ENCODE peak calls at places on chromosomes 16 and 17, in seven cellular contexts. One of them, this sample, is unnamed.

GRCh38 chr17:73498854-73499597 is 145.2 kb downstream of the SDK2 start:
- DNase-seq in RWPE2: no peak
- DNase-seq in heart right ventricle: peak
- DNase-seq in mucosa of descending colon: no peak
- DNase-seq in left lung: no peak
- DNase-seq in uterus: no peak
- DNase-seq in OCI-LY7: no peak
- DNase-seq in this sample: no peak

GRCh38 chr17:6488008-6488539 is 43.8 kb downstream of the PIMREG start:
- DNase-seq in left lung: no peak
- DNase-seq in heart right ventricle: no peak
- DNase-seq in mucosa of descending colon: no peak
- DNase-seq in uterus: no peak
- DNase-seq in OCI-LY7: no peak
- DNase-seq in RWPE2: no peak
- DNase-seq in this sample: no peak

GRCh38 chr16:12899529-12900168 is 1.7 kb upstream of the SHISA9 start:
- DNase-seq in RWPE2: no peak
- DNase-seq in left lung: no peak
- DNase-seq in mucosa of descending colon: no peak
- DNase-seq in heart right ventricle: no peak
- DNase-seq in uterus: no peak
- DNase-seq in OCI-LY7: no peak
- DNase-seq in this sample: no peak

GRCh38 chr17:43344700-43345099 is 54.1 kb upstream of the ARL4D start:
- DNase-seq in left lung: no peak
- DNase-seq in RWPE2: no peak
- DNase-seq in mucosa of descending colon: no peak
- DNase-seq in heart right ventricle: no peak
- DNase-seq in OCI-LY7: no peak
- DNase-seq in uterus: no peak
- DNase-seq in this sample: no peak

GRCh38 chr16:75805946-75806345 is 79.7 kb upstream of the CPHXL start:
- DNase-seq in left lung: no peak
- DNase-seq in uterus: no peak
- DNase-seq in RWPE2: no peak
- DNase-seq in mucosa of descending colon: no peak
- DNase-seq in heart right ventricle: no peak
- DNase-seq in OCI-LY7: no peak
- DNase-seq in this sample: no peak

GRCh38 chr16:88451586-88452484 is 1.2 kb upstream of the ZFPM1 start:
- DNase-seq in mucosa of descending colon: peak
- DNase-seq in uterus: peak
- DNase-seq in left lung: no peak
- DNase-seq in OCI-LY7: peak
- DNase-seq in heart right ventricle: no peak
- DNase-seq in RWPE2: no peak
- DNase-seq in this sample: no peak

GRCh38 chr16:47779201-47780016 is 318.3 kb downstream of the PHKB start:
- DNase-seq in RWPE2: no peak
- DNase-seq in OCI-LY7: no peak
- DNase-seq in heart right ventricle: peak
- DNase-seq in mucosa of descending colon: no peak
- DNase-seq in uterus: no peak
- DNase-seq in left lung: no peak
- DNase-seq in this sample: peak

GRCh38 chr16:84881702-84882521 is 62.1 kb downstream of the CRISPLD2 start:
- DNase-seq in heart right ventricle: peak
- DNase-seq in RWPE2: no peak
- DNase-seq in uterus: peak
- DNase-seq in left lung: no peak
- DNase-seq in mucosa of descending colon: no peak
- DNase-seq in OCI-LY7: no peak
- DNase-seq in this sample: peak

GRCh38 chr16:69706975-69707340 is 19.4 kb downstream of the NQO1 start:
- DNase-seq in OCI-LY7: no peak
- DNase-seq in heart right ventricle: no peak
- DNase-seq in mucosa of descending colon: no peak
- DNase-seq in uterus: no peak
- DNase-seq in left lung: no peak
- DNase-seq in RWPE2: no peak
- DNase-seq in this sample: no peak

GRCh38 chr16:56478228-56479049 is 27.1 kb downstream of the OGFOD1 start:
- DNase-seq in mucosa of descending colon: no peak
- DNase-seq in left lung: no peak
- DNase-seq in uterus: no peak
- DNase-seq in RWPE2: no peak
- DNase-seq in heart right ventricle: no peak
- DNase-seq in OCI-LY7: no peak
- DNase-seq in this sample: no peak

GRCh38 chr16:67483731-67484525 is 581 bp upstream of the AGRP start:
- DNase-seq in uterus: no peak
- DNase-seq in RWPE2: no peak
- DNase-seq in heart right ventricle: no peak
- DNase-seq in mucosa of descending colon: no peak
- DNase-seq in OCI-LY7: no peak
- DNase-seq in left lung: no peak
- DNase-seq in this sample: no peak

GRCh38 chr17:80032614-80033171 is 3.0 kb downstream of the TBC1D16 start:
- DNase-seq in RWPE2: no peak
- DNase-seq in left lung: no peak
- DNase-seq in uterus: no peak
- DNase-seq in heart right ventricle: no peak
- DNase-seq in OCI-LY7: no peak
- DNase-seq in mucosa of descending colon: no peak
- DNase-seq in this sample: no peak

GRCh38 chr17:9178319-9178718 is 157.0 kb downstream of the NTN1 start:
- DNase-seq in left lung: no peak
- DNase-seq in heart right ventricle: no peak
- DNase-seq in RWPE2: no peak
- DNase-seq in mucosa of descending colon: no peak
- DNase-seq in uterus: no peak
- DNase-seq in OCI-LY7: no peak
- DNase-seq in this sample: no peak

GRCh38 chr16:75074920-75075687 is 41.5 kb downstream of the LDHD start:
- DNase-seq in OCI-LY7: peak
- DNase-seq in RWPE2: no peak
- DNase-seq in left lung: peak
- DNase-seq in uterus: no peak
- DNase-seq in mucosa of descending colon: peak
- DNase-seq in heart right ventricle: no peak
- DNase-seq in this sample: peak

GRCh38 chr16:13833510-13833909 is 86.4 kb upstream of the ERCC4 start:
- DNase-seq in mucosa of descending colon: no peak
- DNase-seq in left lung: no peak
- DNase-seq in uterus: no peak
- DNase-seq in heart right ventricle: no peak
- DNase-seq in OCI-LY7: no peak
- DNase-seq in RWPE2: no peak
- DNase-seq in this sample: no peak

GRCh38 chr17:1275962-1276736 is 3.3 kb upstream of the TRARG1 start:
- DNase-seq in mucosa of descending colon: no peak
- DNase-seq in OCI-LY7: peak
- DNase-seq in left lung: peak
- DNase-seq in heart right ventricle: peak
- DNase-seq in RWPE2: no peak
- DNase-seq in uterus: peak
- DNase-seq in this sample: peak

DNA sequence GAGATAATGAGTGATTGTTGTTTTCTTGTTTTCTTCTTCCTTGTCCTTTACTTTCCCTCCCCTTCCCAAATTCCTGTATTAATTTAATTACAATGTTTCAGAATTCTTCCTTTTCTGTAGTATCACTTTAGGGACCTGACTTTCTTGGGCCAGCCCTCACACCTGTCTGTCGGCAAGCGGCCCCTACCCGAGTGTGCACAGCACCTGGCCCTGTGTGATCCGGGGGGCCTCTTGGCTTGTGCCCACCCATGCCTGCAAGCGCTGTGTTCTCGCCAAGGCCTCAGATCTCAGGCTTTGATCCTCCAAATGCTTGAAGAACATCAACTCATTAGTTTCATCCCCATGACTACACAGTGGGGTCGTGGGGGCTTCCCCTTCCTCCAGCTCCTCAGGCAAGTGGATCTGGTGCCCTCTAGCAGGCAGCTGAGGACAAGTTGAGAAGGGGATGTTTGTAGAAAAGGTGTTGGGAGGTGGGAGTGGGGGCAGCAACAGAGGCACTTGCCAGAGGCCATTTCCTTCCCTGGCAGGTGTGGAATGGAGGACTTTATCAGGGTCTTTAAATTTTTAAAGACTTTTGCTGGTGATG is 15.7 kb upstream of the CDH3 start:
- DNase-seq in heart right ventricle: no peak
- DNase-seq in left lung: no peak
- DNase-seq in mucosa of descending colon: no peak
- DNase-seq in RWPE2: no peak
- DNase-seq in OCI-LY7: no peak
- DNase-seq in uterus: no peak
- DNase-seq in this sample: no peak
- TF ChIP-seq CTCF in heart right ventricle: no peak
- TF ChIP-seq CTCF in left lung: no peak
- TF ChIP-seq CTCF in mucosa of descending colon: no peak
- TF ChIP-seq CTCF in RWPE2: peak
- TF ChIP-seq CTCF in OCI-LY7: peak
- TF ChIP-seq CTCF in uterus: no peak
- TF ChIP-seq CTCF in this sample: no peak

GRCh38 chr17:78820122-78820792 is 20.4 kb downstream of the USP36 start:
- DNase-seq in uterus: no peak
- DNase-seq in mucosa of descending colon: no peak
- DNase-seq in RWPE2: no peak
- DNase-seq in left lung: no peak
- DNase-seq in heart right ventricle: no peak
- DNase-seq in OCI-LY7: no peak
- DNase-seq in this sample: no peak

GRCh38 chr17:78818932-78819331 is 21.7 kb downstream of the USP36 start:
- DNase-seq in RWPE2: no peak
- DNase-seq in heart right ventricle: no peak
- DNase-seq in mucosa of descending colon: no peak
- DNase-seq in uterus: no peak
- DNase-seq in left lung: no peak
- DNase-seq in OCI-LY7: no peak
- DNase-seq in this sample: peak

GRCh38 chr17:78820841-78821240 is 19.8 kb downstream of the USP36 start:
- DNase-seq in uterus: no peak
- DNase-seq in mucosa of descending colon: no peak
- DNase-seq in heart right ventricle: no peak
- DNase-seq in RWPE2: no peak
- DNase-seq in OCI-LY7: no peak
- DNase-seq in left lung: no peak
- DNase-seq in this sample: no peak

GRCh38 chr17:78818152-78818846 is 22.3 kb downstream of the USP36 start:
- DNase-seq in mucosa of descending colon: no peak
- DNase-seq in uterus: no peak
- DNase-seq in left lung: no peak
- DNase-seq in heart right ventricle: no peak
- DNase-seq in RWPE2: no peak
- DNase-seq in OCI-LY7: no peak
- DNase-seq in this sample: no peak

GRCh38 chr17:78819402-78819801 is 21.2 kb downstream of the USP36 start:
- DNase-seq in left lung: no peak
- DNase-seq in OCI-LY7: no peak
- DNase-seq in mucosa of descending colon: no peak
- DNase-seq in RWPE2: no peak
- DNase-seq in heart right ventricle: no peak
- DNase-seq in uterus: no peak
- DNase-seq in this sample: no peak
- H3K4me3 ChIP-seq in left lung: no peak
- H3K4me3 ChIP-seq in OCI-LY7: no peak
- H3K4me3 ChIP-seq in mucosa of descending colon: no peak
- H3K4me3 ChIP-seq in RWPE2: no peak
- H3K4me3 ChIP-seq in heart right ventricle: no peak
- H3K4me3 ChIP-seq in uterus: no peak
- H3K4me3 ChIP-seq in this sample: no peak

DNA sequence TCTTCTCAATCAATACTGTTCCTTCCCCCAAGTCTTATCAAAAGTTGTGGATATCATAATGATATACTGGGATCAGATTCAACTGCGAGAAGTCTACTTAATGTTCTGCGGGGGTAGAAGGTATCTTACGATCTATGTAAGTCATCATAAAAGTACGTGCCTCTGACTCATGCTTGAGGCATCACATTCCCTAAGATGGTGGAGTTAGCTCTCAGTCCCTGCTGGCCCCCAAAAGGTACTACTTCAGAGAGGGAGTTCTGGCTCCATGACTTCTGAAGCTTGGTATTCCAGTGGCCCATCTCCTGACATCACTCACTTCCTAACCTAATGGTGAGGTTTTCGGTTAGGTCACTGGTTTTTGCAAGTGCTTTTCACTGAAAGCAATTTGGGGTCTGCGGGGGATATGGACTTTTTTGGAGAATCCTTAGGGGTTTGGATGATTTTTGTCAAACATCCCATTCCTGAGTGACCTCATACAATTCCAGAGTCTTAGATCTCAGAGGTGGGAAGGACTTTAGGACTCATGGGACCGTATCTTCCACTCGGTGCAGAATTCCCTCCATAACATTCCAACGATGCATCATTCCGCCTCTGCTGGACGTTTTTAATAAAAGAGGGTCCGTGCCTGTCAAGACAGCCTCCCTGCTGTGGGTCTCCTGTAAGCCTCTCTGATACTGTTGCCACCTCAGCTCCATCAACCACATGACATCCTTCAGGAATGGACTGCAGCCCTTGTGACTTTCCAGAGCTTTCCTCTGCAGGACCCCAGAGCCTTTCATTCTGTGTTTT is 74.3 kb downstream of the DYNLRB2 start:
- DNase-seq in mucosa of descending colon: no peak
- DNase-seq in left lung: no peak
- DNase-seq in RWPE2: no peak
- DNase-seq in uterus: no peak
- DNase-seq in heart right ventricle: no peak
- DNase-seq in OCI-LY7: no peak
- DNase-seq in this sample: peak
- TF ChIP-seq CTCF in mucosa of descending colon: no peak
- TF ChIP-seq CTCF in left lung: no peak
- TF ChIP-seq CTCF in RWPE2: no peak
- TF ChIP-seq CTCF in uterus: no peak
- TF ChIP-seq CTCF in heart right ventricle: no peak
- TF ChIP-seq CTCF in OCI-LY7: no peak
- TF ChIP-seq CTCF in this sample: peak

DNA sequence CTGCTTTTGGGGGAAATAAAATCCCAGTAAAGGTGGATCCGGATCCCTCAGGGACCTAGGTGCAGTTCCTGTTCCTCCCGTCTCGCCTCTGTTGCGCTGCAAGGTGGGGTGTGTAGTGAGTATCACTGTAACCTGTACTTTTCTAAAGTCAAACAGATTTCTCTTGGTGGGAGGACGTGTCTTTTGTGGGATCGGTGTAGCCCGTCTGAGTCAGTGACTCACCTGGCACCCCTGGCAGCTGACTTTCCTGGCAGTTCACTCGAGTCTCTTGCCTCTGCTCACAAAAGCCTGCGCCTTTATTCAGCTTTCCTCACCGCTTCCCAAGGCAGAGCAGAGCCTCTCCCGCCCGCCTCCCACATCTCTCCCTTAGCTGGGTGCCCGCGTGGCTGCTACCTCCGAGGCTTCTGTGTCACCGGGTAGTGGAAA is 85.7 kb downstream of the CMIP start:
- DNase-seq in OCI-LY7: no peak
- DNase-seq in left lung: no peak
- DNase-seq in uterus: no peak
- DNase-seq in mucosa of descending colon: peak
- DNase-seq in heart right ventricle: no peak
- DNase-seq in RWPE2: peak
- DNase-seq in this sample: no peak
- H3K4me3 ChIP-seq in OCI-LY7: no peak
- H3K4me3 ChIP-seq in left lung: no peak
- H3K4me3 ChIP-seq in uterus: no peak
- H3K4me3 ChIP-seq in mucosa of descending colon: no peak
- H3K4me3 ChIP-seq in heart right ventricle: no peak
- H3K4me3 ChIP-seq in RWPE2: no peak
- H3K4me3 ChIP-seq in this sample: no peak

GRCh38 chr16:24834459-24835335 is 11.1 kb upstream of the SLC5A11 start:
- DNase-seq in left lung: no peak
- DNase-seq in uterus: no peak
- DNase-seq in OCI-LY7: peak
- DNase-seq in mucosa of descending colon: peak
- DNase-seq in heart right ventricle: no peak
- DNase-seq in RWPE2: no peak
- DNase-seq in this sample: peak
- TF ChIP-seq CTCF in left lung: peak
- TF ChIP-seq CTCF in uterus: peak
- TF ChIP-seq CTCF in OCI-LY7: peak
- TF ChIP-seq CTCF in mucosa of descending colon: peak
- TF ChIP-seq CTCF in heart right ventricle: no peak
- TF ChIP-seq CTCF in RWPE2: peak
- TF ChIP-seq CTCF in this sample: peak

This sample was measured in cardiac fibroblast.